ENCODE peak calls at places on chromosomes 13 and 19, in ten cellular contexts. One of them, this sample, is unnamed.

GRCh38 chr19:49423985-49424303 is 703 bp upstream of the PTH2 start:
- DNase-seq in RWPE2: no peak
- DNase-seq in CD4-positive, alpha-beta memory T cell: peak; percentile 58
- DNase-seq in aorta: no peak
- DNase-seq in trophoblast cell: no peak
- DNase-seq in GM23338: no peak
- DNase-seq in cardiac muscle cell: no peak
- DNase-seq in upper lobe of left lung: no peak
- DNase-seq in tibial nerve: no peak
- DNase-seq in heart right ventricle: no peak
- DNase-seq in this sample: no peak

GRCh38 chr19:48506138-48506733 is 5.4 kb downstream of the LMTK3 start:
- DNase-seq in heart right ventricle: no peak
- DNase-seq in upper lobe of left lung: no peak
- DNase-seq in RWPE2: no peak
- DNase-seq in tibial nerve: no peak
- DNase-seq in trophoblast cell: no peak
- DNase-seq in cardiac muscle cell: no peak
- DNase-seq in CD4-positive, alpha-beta memory T cell: no peak
- DNase-seq in GM23338: peak; percentile 85
- DNase-seq in aorta: no peak
- DNase-seq in this sample: no peak

GRCh38 chr13:24923305-24923640 is 159.3 kb downstream of the RNF17 start:
- DNase-seq in heart right ventricle: peak; percentile 9
- DNase-seq in tibial nerve: no peak
- DNase-seq in cardiac muscle cell: no peak
- DNase-seq in GM23338: no peak
- DNase-seq in RWPE2: no peak
- DNase-seq in trophoblast cell: peak; percentile 11
- DNase-seq in upper lobe of left lung: no peak
- DNase-seq in aorta: no peak
- DNase-seq in CD4-positive, alpha-beta memory T cell: peak; percentile 64
- DNase-seq in this sample: no peak

GRCh38 chr19:5447700-5448311 is 7.4 kb upstream of the ZNRF4 start:
- DNase-seq in CD4-positive, alpha-beta memory T cell: no peak
- DNase-seq in heart right ventricle: no peak
- DNase-seq in GM23338: no peak
- DNase-seq in RWPE2: no peak
- DNase-seq in tibial nerve: no peak
- DNase-seq in upper lobe of left lung: no peak
- DNase-seq in trophoblast cell: no peak
- DNase-seq in cardiac muscle cell: no peak
- DNase-seq in aorta: no peak
- DNase-seq in this sample: no peak

GRCh38 chr13:73598021-73598712 is 536.0 kb downstream of the KLF12 start:
- DNase-seq in tibial nerve: no peak
- DNase-seq in trophoblast cell: peak; percentile 80
- DNase-seq in aorta: no peak
- DNase-seq in CD4-positive, alpha-beta memory T cell: no peak
- DNase-seq in RWPE2: no peak
- DNase-seq in cardiac muscle cell: no peak
- DNase-seq in heart right ventricle: no peak
- DNase-seq in GM23338: no peak
- DNase-seq in upper lobe of left lung: no peak
- DNase-seq in this sample: no peak

GRCh38 chr19:52188822-52189744 is 769 bp upstream of the PPP2R1A start:
- DNase-seq in GM23338: peak; percentile 66
- DNase-seq in heart right ventricle: no peak
- DNase-seq in CD4-positive, alpha-beta memory T cell: no peak
- DNase-seq in aorta: peak; percentile 100
- DNase-seq in cardiac muscle cell: peak; percentile 61
- DNase-seq in upper lobe of left lung: no peak
- DNase-seq in RWPE2: no peak
- DNase-seq in trophoblast cell: peak; percentile 38
- DNase-seq in tibial nerve: no peak
- DNase-seq in this sample: no peak

GRCh38 chr19:7870571-7871279 is 3.5 kb downstream of the PRR36 start:
- DNase-seq in GM23338: peak; percentile 96
- DNase-seq in CD4-positive, alpha-beta memory T cell: peak; percentile 81
- DNase-seq in cardiac muscle cell: peak; percentile 91
- DNase-seq in upper lobe of left lung: peak; percentile 64
- DNase-seq in RWPE2: peak; percentile 93
- DNase-seq in heart right ventricle: peak; percentile 33
- DNase-seq in aorta: no peak
- DNase-seq in tibial nerve: no peak
- DNase-seq in trophoblast cell: peak; percentile 60
- DNase-seq in this sample: peak; percentile 60

GRCh38 chr19:35085947-35086346 is 29.7 kb upstream of the FXYD3 start:
- DNase-seq in cardiac muscle cell: no peak
- DNase-seq in upper lobe of left lung: no peak
- DNase-seq in RWPE2: no peak
- DNase-seq in aorta: no peak
- DNase-seq in tibial nerve: no peak
- DNase-seq in GM23338: no peak
- DNase-seq in CD4-positive, alpha-beta memory T cell: no peak
- DNase-seq in heart right ventricle: no peak
- DNase-seq in trophoblast cell: no peak
- DNase-seq in this sample: no peak

GRCh38 chr13:80177327-80177726 is 163.6 kb downstream of the SPRY2 start:
- DNase-seq in cardiac muscle cell: no peak
- DNase-seq in RWPE2: no peak
- DNase-seq in heart right ventricle: no peak
- DNase-seq in tibial nerve: no peak
- DNase-seq in upper lobe of left lung: no peak
- DNase-seq in GM23338: peak; percentile 30
- DNase-seq in trophoblast cell: no peak
- DNase-seq in aorta: no peak
- DNase-seq in CD4-positive, alpha-beta memory T cell: no peak
- DNase-seq in this sample: no peak

GRCh38 chr13:73428137-73428536 is 369.3 kb downstream of the KLF5 start:
- DNase-seq in heart right ventricle: no peak
- DNase-seq in trophoblast cell: peak; percentile 47
- DNase-seq in CD4-positive, alpha-beta memory T cell: no peak
- DNase-seq in aorta: no peak
- DNase-seq in tibial nerve: no peak
- DNase-seq in GM23338: no peak
- DNase-seq in RWPE2: no peak
- DNase-seq in upper lobe of left lung: no peak
- DNase-seq in cardiac muscle cell: no peak
- DNase-seq in this sample: no peak

GRCh38 chr19:12126707-12127106 is 13.4 kb downstream of the ZNF20 start:
- DNase-seq in CD4-positive, alpha-beta memory T cell: no peak
- DNase-seq in RWPE2: no peak
- DNase-seq in heart right ventricle: no peak
- DNase-seq in upper lobe of left lung: no peak
- DNase-seq in cardiac muscle cell: peak; percentile 24
- DNase-seq in trophoblast cell: peak; percentile 27
- DNase-seq in tibial nerve: no peak
- DNase-seq in aorta: no peak
- DNase-seq in GM23338: peak; percentile 64
- DNase-seq in this sample: no peak

GRCh38 chr13:94160875-94161274 is 318.6 kb downstream of the DCT start:
- DNase-seq in GM23338: no peak
- DNase-seq in cardiac muscle cell: no peak
- DNase-seq in aorta: no peak
- DNase-seq in upper lobe of left lung: no peak
- DNase-seq in CD4-positive, alpha-beta memory T cell: no peak
- DNase-seq in RWPE2: no peak
- DNase-seq in trophoblast cell: no peak
- DNase-seq in tibial nerve: no peak
- DNase-seq in heart right ventricle: no peak
- DNase-seq in this sample: no peak

GRCh38 chr19:590396-590745 is 690 bp downstream of the HCN2 start:
- DNase-seq in CD4-positive, alpha-beta memory T cell: no peak
- DNase-seq in heart right ventricle: no peak
- DNase-seq in upper lobe of left lung: no peak
- DNase-seq in aorta: no peak
- DNase-seq in GM23338: no peak
- DNase-seq in tibial nerve: no peak
- DNase-seq in cardiac muscle cell: peak; percentile 57
- DNase-seq in RWPE2: no peak
- DNase-seq in trophoblast cell: no peak
- DNase-seq in this sample: no peak

GRCh38 chr13:50636007-50636704 is 207.3 kb downstream of the DLEU7 start:
- DNase-seq in aorta: no peak
- DNase-seq in cardiac muscle cell: peak; percentile 58
- DNase-seq in GM23338: peak; percentile 93
- DNase-seq in trophoblast cell: peak; percentile 42
- DNase-seq in RWPE2: no peak
- DNase-seq in tibial nerve: no peak
- DNase-seq in CD4-positive, alpha-beta memory T cell: no peak
- DNase-seq in heart right ventricle: no peak
- DNase-seq in upper lobe of left lung: no peak
- DNase-seq in this sample: no peak

GRCh38 chr13:98845726-98846125 is 93.3 kb upstream of the SLC15A1 start:
- DNase-seq in RWPE2: no peak
- DNase-seq in CD4-positive, alpha-beta memory T cell: no peak
- DNase-seq in upper lobe of left lung: no peak
- DNase-seq in aorta: no peak
- DNase-seq in GM23338: no peak
- DNase-seq in tibial nerve: no peak
- DNase-seq in trophoblast cell: no peak
- DNase-seq in cardiac muscle cell: no peak
- DNase-seq in heart right ventricle: no peak
- DNase-seq in this sample: no peak

GRCh38 chr19:19224150-19224851 is 12.5 kb downstream of the NCAN start:
- DNase-seq in cardiac muscle cell: no peak
- DNase-seq in tibial nerve: no peak
- DNase-seq in CD4-positive, alpha-beta memory T cell: no peak
- DNase-seq in aorta: no peak
- DNase-seq in trophoblast cell: no peak
- DNase-seq in RWPE2: no peak
- DNase-seq in heart right ventricle: no peak
- DNase-seq in upper lobe of left lung: no peak
- DNase-seq in GM23338: no peak
- DNase-seq in this sample: no peak

GRCh38 chr19:19226663-19227062 is 14.9 kb downstream of the NCAN start:
- DNase-seq in upper lobe of left lung: no peak
- DNase-seq in RWPE2: no peak
- DNase-seq in cardiac muscle cell: no peak
- DNase-seq in heart right ventricle: no peak
- DNase-seq in tibial nerve: no peak
- DNase-seq in GM23338: no peak
- DNase-seq in aorta: no peak
- DNase-seq in trophoblast cell: no peak
- DNase-seq in CD4-positive, alpha-beta memory T cell: no peak
- DNase-seq in this sample: no peak

GRCh38 chr19:19227217-19227616 is 15.5 kb downstream of the NCAN start:
- DNase-seq in cardiac muscle cell: no peak
- DNase-seq in upper lobe of left lung: no peak
- DNase-seq in heart right ventricle: no peak
- DNase-seq in tibial nerve: no peak
- DNase-seq in CD4-positive, alpha-beta memory T cell: no peak
- DNase-seq in RWPE2: no peak
- DNase-seq in GM23338: no peak
- DNase-seq in trophoblast cell: no peak
- DNase-seq in aorta: no peak
- DNase-seq in this sample: no peak

GRCh38 chr19:19224852-19225494 is 13.2 kb downstream of the NCAN start:
- DNase-seq in RWPE2: no peak
- DNase-seq in cardiac muscle cell: peak; percentile 81
- DNase-seq in GM23338: peak; percentile 96
- DNase-seq in upper lobe of left lung: peak; percentile 76
- DNase-seq in heart right ventricle: peak; percentile 26
- DNase-seq in CD4-positive, alpha-beta memory T cell: peak; percentile 74
- DNase-seq in tibial nerve: no peak
- DNase-seq in trophoblast cell: peak; percentile 42
- DNase-seq in aorta: peak; percentile 87
- DNase-seq in this sample: peak; percentile 75

GRCh38 chr19:19226204-19226603 is 14.4 kb downstream of the NCAN start:
- DNase-seq in cardiac muscle cell: no peak
- DNase-seq in GM23338: no peak
- DNase-seq in RWPE2: no peak
- DNase-seq in heart right ventricle: no peak
- DNase-seq in tibial nerve: no peak
- DNase-seq in aorta: no peak
- DNase-seq in trophoblast cell: no peak
- DNase-seq in CD4-positive, alpha-beta memory T cell: no peak
- DNase-seq in upper lobe of left lung: no peak
- DNase-seq in this sample: no peak
- H3K27me3 ChIP-seq in cardiac muscle cell: peaks cover 26% of the 10 kb centered on the region
- H3K27me3 ChIP-seq in GM23338: peaks cover 15% of the 10 kb centered on the region
- H3K27me3 ChIP-seq in RWPE2: peaks cover 7% of the 10 kb centered on the region
- H3K27me3 ChIP-seq in heart right ventricle: peaks cover 8% of the 10 kb centered on the region
- H3K27me3 ChIP-seq in tibial nerve: peaks cover 48% of the 10 kb centered on the region
- H3K27me3 ChIP-seq in aorta: no peaks in the 10 kb centered on the region
- H3K27me3 ChIP-seq in trophoblast cell: peaks cover 10% of the 10 kb centered on the region
- H3K27me3 ChIP-seq in CD4-positive, alpha-beta memory T cell: no peaks in the 10 kb centered on the region
- H3K27me3 ChIP-seq in upper lobe of left lung: peaks cover 11% of the 10 kb centered on the region
- H3K27me3 ChIP-seq in this sample: peaks cover 6% of the 10 kb centered on the region

GRCh38 chr19:47122359-47123335 is 8.0 kb upstream of the SAE1 start:
- DNase-seq in heart right ventricle: no peak
- DNase-seq in cardiac muscle cell: peak; percentile 44
- DNase-seq in trophoblast cell: peak; percentile 65
- DNase-seq in RWPE2: no peak
- DNase-seq in GM23338: no peak
- DNase-seq in tibial nerve: no peak
- DNase-seq in CD4-positive, alpha-beta memory T cell: no peak
- DNase-seq in aorta: no peak
- DNase-seq in upper lobe of left lung: no peak
- DNase-seq in this sample: no peak
- H3K27ac ChIP-seq in heart right ventricle: no peak overlapping the region
- H3K27ac ChIP-seq in cardiac muscle cell: peak overlapping the region; percentile 65
- H3K27ac ChIP-seq in trophoblast cell: no peak overlapping the region
- H3K27ac ChIP-seq in RWPE2: peak overlapping the region; percentile 54
- H3K27ac ChIP-seq in GM23338: no peak overlapping the region
- H3K27ac ChIP-seq in tibial nerve: no peak overlapping the region
- H3K27ac ChIP-seq in CD4-positive, alpha-beta memory T cell: no peak overlapping the region
- H3K27ac ChIP-seq in aorta: no peak overlapping the region
- H3K27ac ChIP-seq in upper lobe of left lung: no peak overlapping the region
- H3K27ac ChIP-seq in this sample: peak overlapping the region; percentile 7

GRCh38 chr19:33507021-33507956 is 14.3 kb downstream of the PEPD start:
- DNase-seq in CD4-positive, alpha-beta memory T cell: no peak
- DNase-seq in tibial nerve: no peak
- DNase-seq in heart right ventricle: peak; percentile 20
- DNase-seq in cardiac muscle cell: no peak
- DNase-seq in RWPE2: no peak
- DNase-seq in trophoblast cell: peak; percentile 55
- DNase-seq in aorta: no peak
- DNase-seq in upper lobe of left lung: no peak
- DNase-seq in GM23338: peak; percentile 18
- DNase-seq in this sample: no peak
- H3K36me3 ChIP-seq in CD4-positive, alpha-beta memory T cell: no peaks in the 10 kb centered on the region
- H3K36me3 ChIP-seq in tibial nerve: peaks cover 71% of the 10 kb centered on the region
- H3K36me3 ChIP-seq in heart right ventricle: peaks cover 6% of the 10 kb centered on the region
- H3K36me3 ChIP-seq in cardiac muscle cell: no peaks in the 10 kb centered on the region
- H3K36me3 ChIP-seq in RWPE2: no peaks in the 10 kb centered on the region
- H3K36me3 ChIP-seq in trophoblast cell: peaks cover 2% of the 10 kb centered on the region
- H3K36me3 ChIP-seq in aorta: peaks cover 3% of the 10 kb centered on the region
- H3K36me3 ChIP-seq in upper lobe of left lung: peaks cover 6% of the 10 kb centered on the region
- H3K36me3 ChIP-seq in GM23338: no peaks in the 10 kb centered on the region
- H3K36me3 ChIP-seq in this sample: peaks cover 68% of the 10 kb centered on the region

DNA sequence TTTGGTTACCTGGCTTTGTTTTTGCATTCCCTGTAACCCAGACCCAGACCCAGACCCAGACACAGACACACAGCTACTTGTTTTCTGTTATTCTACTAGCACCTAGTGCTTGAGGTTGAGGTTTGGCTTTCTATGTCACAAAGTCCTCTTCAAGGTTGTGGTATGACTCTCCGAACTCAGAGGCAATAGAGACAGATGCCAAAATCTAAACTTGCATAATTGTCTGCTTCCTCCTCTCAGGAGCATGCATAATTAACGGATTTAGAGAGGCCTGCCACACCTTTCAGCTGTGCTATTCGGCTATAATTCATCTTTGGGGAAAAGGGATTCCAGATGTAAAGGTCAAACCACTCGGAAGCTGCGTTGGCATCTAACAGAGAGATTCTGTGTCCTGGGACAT is 193.8 kb downstream of the TDRD3 start:
- DNase-seq in cardiac muscle cell: no peak
- DNase-seq in upper lobe of left lung: no peak
- DNase-seq in tibial nerve: no peak
- DNase-seq in aorta: no peak
- DNase-seq in trophoblast cell: no peak
- DNase-seq in CD4-positive, alpha-beta memory T cell: no peak
- DNase-seq in GM23338: no peak
- DNase-seq in RWPE2: no peak
- DNase-seq in heart right ventricle: no peak
- DNase-seq in this sample: no peak
- H3K27me3 ChIP-seq in cardiac muscle cell: no peaks in the 10 kb centered on the region
- H3K27me3 ChIP-seq in upper lobe of left lung: no peaks in the 10 kb centered on the region
- H3K27me3 ChIP-seq in tibial nerve: no peaks in the 10 kb centered on the region
- H3K27me3 ChIP-seq in aorta: no peaks in the 10 kb centered on the region
- H3K27me3 ChIP-seq in trophoblast cell: no peaks in the 10 kb centered on the region
- H3K27me3 ChIP-seq in CD4-positive, alpha-beta memory T cell: no peaks in the 10 kb centered on the region
- H3K27me3 ChIP-seq in GM23338: no peaks in the 10 kb centered on the region
- H3K27me3 ChIP-seq in RWPE2: no peaks in the 10 kb centered on the region
- H3K27me3 ChIP-seq in heart right ventricle: no peaks in the 10 kb centered on the region
- H3K27me3 ChIP-seq in this sample: no peaks in the 10 kb centered on the region